ENCODE peak calls at places on chromosomes 12 and 14, in five cellular contexts. W is MG63; C is CD8-positive, alpha-beta memory T cell; S is testis; Q is ascending aorta. F is an unnamed sample.

GRCh38 chr12:115375188-115375991 is 691.4 kb upstream of the TBX3 start:
- DNase-seq in W (peak; percentile 13), C (no peak), S (no peak), Q (no peak), F (no peak)

GRCh38 chr14:72710212-72710611 is 183.7 kb downstream of the DPF3 start:
- DNase-seq in W (no peak), C (no peak), S (peak; percentile 51), Q (no peak), F (no peak)

GRCh38 chr14:104239866-104240301 is 101.5 kb downstream of the KIF26A start:
- DNase-seq in W (no peak), C (no peak), S (no peak), Q (peak; percentile 51), F (no peak)

GRCh38 chr14:96805906-96806305 is 8.7 kb downstream of the VRK1 start:
- DNase-seq in W (peak; percentile 26), C (no peak), S (no peak), Q (no peak), F (no peak)

GRCh38 chr12:4894019-4894418 is 15.7 kb upstream of the KCNA1 start:
- DNase-seq in W (no peak), C (no peak), S (no peak), Q (no peak), F (no peak)

GRCh38 chr12:46942579-46942978 is 116.8 kb upstream of the SLC38A4 start:
- DNase-seq in W (no peak), C (no peak), S (no peak), Q (no peak), F (no peak)

GRCh38 chr14:105058521-105059034 is 6.7 kb downstream of the GPR132 start:
- DNase-seq in W (no peak), C (no peak), S (no peak), Q (no peak), F (peak; percentile 28)

GRCh38 chr14:104448321-104448720 is 131.2 kb upstream of the C14orf180 start:
- DNase-seq in W (no peak), C (no peak), S (no peak), Q (no peak), F (no peak)

GRCh38 chr12:91817512-91817911 is 328.1 kb downstream of the BTG1 start:
- DNase-seq in W (peak; percentile 64), C (no peak), S (no peak), Q (no peak), F (no peak)

GRCh38 chr12:74539765-74540526 is 2.3 kb downstream of the ATXN7L3B start:
- DNase-seq in W (no peak), C (no peak), S (no peak), Q (no peak), F (no peak)

GRCh38 chr14:93731753-93732152 is 56.5 kb downstream of the PRIMA1 start:
- DNase-seq in W (no peak), C (no peak), S (no peak), Q (no peak), F (no peak)

GRCh38 chr12:55741978-55742377 is 944 bp upstream of the GDF11 start:
- DNase-seq in W (no peak), C (no peak), S (no peak), Q (peak; percentile 45), F (no peak)

GRCh38 chr12:53328043-53328435 is 6.6 kb upstream of the AAAS start:
- DNase-seq in W (no peak), C (no peak), S (no peak), Q (no peak), F (no peak)

GRCh38 chr12:42729532-42729895 is 140.0 kb upstream of the PRICKLE1 start:
- DNase-seq in W (no peak), C (no peak), S (no peak), Q (no peak), F (no peak)

GRCh38 chr12:132399092-132400010 is 70.0 kb upstream of the GALNT9 start:
- DNase-seq in W (no peak), C (no peak), S (no peak), Q (no peak), F (peak; percentile 49)

GRCh38 chr14:69663322-69663686 is 51.9 kb downstream of the SUSD6 start:
- DNase-seq in W (peak; percentile 36), C (no peak), S (no peak), Q (no peak), F (peak; percentile 86)

GRCh38 chr12:123278150-123278627 is 6.5 kb upstream of the CDK2AP1 start:
- DNase-seq in W (no peak), C (no peak), S (no peak), Q (no peak), F (no peak)

GRCh38 chr12:69947922-69948321 is 122.9 kb downstream of the MYRFL start:
- DNase-seq in W (no peak), C (no peak), S (no peak), Q (no peak), F (no peak)

GRCh38 chr12:84919271-84919670 is 6.7 kb upstream of the SLC6A15 start:
- DNase-seq in W (peak; percentile 3), C (no peak), S (no peak), Q (no peak), F (no peak)

GRCh38 chr14:64507376-64508156 is 3.0 kb downstream of the ZBTB1 start:
- DNase-seq in W (peak; percentile 12), C (no peak), S (no peak), Q (no peak), F (no peak)
- H3K4me3 ChIP-seq in W (peak overlapping the region; percentile 78), C (peak overlapping the region; percentile 77), S (no peak overlapping the region), Q (peak overlapping the region; percentile 91), F (no peak overlapping the region)

GRCh38 chr12:1496162-1496925 is 98.0 kb downstream of the FBXL14 start:
- DNase-seq in W (peak; percentile 94), C (no peak), S (no peak), Q (no peak), F (no peak)
- H3K4me3 ChIP-seq in W (no peak overlapping the region), C (no peak overlapping the region), S (no peak overlapping the region), Q (no peak overlapping the region), F (no peak overlapping the region)

DNA sequence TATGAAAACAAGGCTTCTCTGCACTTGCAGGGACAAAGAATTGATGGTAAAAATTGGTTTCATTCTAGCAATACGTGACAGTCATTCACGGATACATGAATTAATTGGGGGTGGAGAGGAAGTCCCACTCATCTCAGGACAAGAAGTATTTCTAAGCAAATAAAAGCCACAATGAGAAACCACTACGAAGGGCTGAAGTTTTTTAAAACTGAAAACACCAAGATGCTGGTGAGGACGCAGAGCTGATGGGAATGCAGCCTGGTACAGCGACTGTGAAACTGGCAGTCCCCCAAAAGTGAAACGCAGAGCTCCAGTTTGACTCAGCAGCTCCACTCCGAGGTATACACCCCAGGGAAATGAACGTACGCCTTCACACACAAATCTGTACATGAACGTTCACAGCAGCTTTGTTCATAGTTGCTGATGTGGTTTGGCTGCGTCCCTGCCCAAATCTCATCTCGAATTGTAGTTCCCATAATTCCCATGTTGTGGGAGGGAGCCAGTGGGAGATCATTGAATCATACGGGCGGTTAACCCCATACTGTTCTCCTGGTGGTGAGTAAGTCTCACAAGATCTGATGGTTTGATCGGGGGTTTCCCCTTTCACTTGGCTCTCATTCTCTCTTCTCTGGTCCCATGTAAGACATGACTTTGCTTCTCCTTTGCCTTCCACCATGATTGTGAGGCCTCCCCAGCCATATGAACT is 89.0 kb downstream of the SCARB1 start:
- DNase-seq in W (peak; percentile 83), C (peak; percentile 31), S (no peak), Q (peak; percentile 85), F (peak; percentile 59)
- H3K4me3 ChIP-seq in W (peak overlapping the region; percentile 15), C (peak overlapping the region; percentile 57), S (no peak overlapping the region), Q (peak overlapping the region; percentile 10), F (peak overlapping the region; percentile 6)

GRCh38 chr12:13976880-13977279 is 4.5 kb downstream of the GRIN2B start:
- DNase-seq in W (no peak), C (no peak), S (no peak), Q (no peak), F (no peak)

GRCh38 chr12:13980548-13981295 is 680 bp downstream of the GRIN2B start:
- DNase-seq in W (no peak), C (no peak), S (no peak), Q (no peak), F (peak; percentile 36)

GRCh38 chr12:13986031-13986430 is 4.6 kb upstream of the GRIN2B start:
- DNase-seq in W (no peak), C (no peak), S (no peak), Q (no peak), F (no peak)

GRCh38 chr12:13981296-13981962 is at the start of gene GRIN2B:
- DNase-seq in W (peak; percentile 26), C (no peak), S (no peak), Q (no peak), F (peak; percentile 51)

GRCh38 chr12:13982010-13982409 is 608 bp upstream of the GRIN2B start:
- DNase-seq in W (peak; percentile 13), C (no peak), S (no peak), Q (no peak), F (no peak)
- H3K4me3 ChIP-seq in W (no peak overlapping the region), C (no peak overlapping the region), S (peak overlapping the region; percentile 15), Q (no peak overlapping the region), F (peak overlapping the region; percentile 42)

GRCh38 chr12:112126000-112126431 is 656 bp downstream of the TRAFD1 start:
- DNase-seq in W (no peak), C (no peak), S (no peak), Q (no peak), F (no peak)
- H3K4me3 ChIP-seq in W (peak overlapping the region; percentile 88), C (peak overlapping the region; percentile 88), S (peak overlapping the region; percentile 95), Q (peak overlapping the region; percentile 94), F (peak overlapping the region; percentile 61)

DNA sequence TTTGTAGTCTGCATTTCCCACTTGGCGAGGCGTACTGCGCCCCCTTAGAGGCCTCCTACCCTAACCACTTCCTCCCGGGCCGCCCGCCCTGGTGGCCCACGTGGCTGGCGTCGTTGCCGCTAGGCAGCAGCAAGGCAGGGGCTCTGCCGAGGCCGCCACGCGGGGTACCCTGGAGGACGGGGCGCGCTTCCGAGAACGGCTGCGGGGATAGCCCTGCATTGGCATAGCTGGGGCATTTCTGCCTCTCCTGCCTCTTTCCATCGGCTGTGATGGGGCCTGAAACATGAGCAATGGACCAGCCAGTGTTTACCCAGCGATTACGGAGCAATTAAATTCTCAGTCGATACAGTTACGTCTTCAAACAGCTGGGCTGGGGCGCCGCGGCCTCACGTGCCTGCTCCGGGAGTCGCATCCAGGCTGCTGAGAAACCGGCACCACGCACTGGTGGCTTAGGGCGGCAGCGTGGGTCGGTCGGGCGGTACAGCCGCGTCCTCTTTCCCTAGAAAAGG is 38.1 kb downstream of the IQSEC3 start:
- DNase-seq in W (no peak), C (no peak), S (peak; percentile 52), Q (no peak), F (no peak)
- H3K4me3 ChIP-seq in W (no peak overlapping the region), C (no peak overlapping the region), S (peak overlapping the region; percentile 1), Q (no peak overlapping the region), F (no peak overlapping the region)

GRCh38 chr12:110578522-110579238 is 4.4 kb downstream of the PPTC7 start:
- DNase-seq in W (no peak), C (no peak), S (no peak), Q (no peak), F (no peak)
- H3K4me3 ChIP-seq in W (peak overlapping the region; percentile 27), C (peak overlapping the region; percentile 23), S (no peak overlapping the region), Q (no peak overlapping the region), F (no peak overlapping the region)

F was measured in right cardiac atrium.